ENCODE peak calls at places on chromosome 12, in eight cellular contexts. Z, L, E, H, N, F, Y and I are unnamed samples.

GRCh38 chr12:126210448-126210847 is 1145.2 kb downstream of the AACS start:
- DNase-seq in Z (no peak), L (no peak), E (no peak), H (no peak), N (no peak), F (no peak), Y (no peak), I (no peak)

GRCh38 chr12:2084553-2085296 is 31.9 kb downstream of the CACNA1C start:
- DNase-seq in Z (peak; percentile 65), L (no peak), E (no peak), H (no peak), N (no peak), F (no peak), Y (no peak), I (peak; percentile 60)

GRCh38 chr12:100391856-100392255 is 35.0 kb downstream of the SLC17A8 start:
- DNase-seq in Z (no peak), L (no peak), E (no peak), H (peak; percentile 42), N (peak; percentile 11), F (no peak), Y (no peak), I (no peak)

GRCh38 chr12:78671295-78671694 is 193.3 kb upstream of the SYT1 start:
- DNase-seq in Z (peak; percentile 97), L (no peak), E (no peak), H (no peak), N (no peak), F (no peak), Y (no peak), I (no peak)

GRCh38 chr12:102869571-102869970 is 47.5 kb downstream of the PAH start:
- DNase-seq in Z (no peak), L (no peak), E (no peak), H (no peak), N (no peak), F (no peak), Y (no peak), I (no peak)

GRCh38 chr12:122825773-122826724 is 9.2 kb upstream of the HIP1R start:
- DNase-seq in Z (no peak), L (no peak), E (no peak), H (no peak), N (no peak), F (peak; percentile 59), Y (no peak), I (no peak)

GRCh38 chr12:2884810-2885209 is 5.9 kb upstream of the TULP3 start:
- DNase-seq in Z (no peak), L (no peak), E (no peak), H (no peak), N (no peak), F (no peak), Y (no peak), I (no peak)

GRCh38 chr12:52515927-52516831 is 4.0 kb downstream of the KRT5 start:
- DNase-seq in Z (no peak), L (peak; percentile 37), E (peak; percentile 8), H (no peak), N (no peak), F (no peak), Y (no peak), I (no peak)

GRCh38 chr12:116406529-116406928 is 129.0 kb upstream of the MED13L start:
- DNase-seq in Z (peak; percentile 67), L (no peak), E (peak; percentile 78), H (peak; percentile 69), N (peak; percentile 62), F (peak; percentile 95), Y (peak; percentile 41), I (peak; percentile 68)

GRCh38 chr12:117857632-117858274 is 111.0 kb downstream of the KSR2 start:
- DNase-seq in Z (peak; percentile 40), L (peak; percentile 54), E (peak; percentile 69), H (peak; percentile 45), N (peak; percentile 48), F (no peak), Y (peak; percentile 53), I (peak; percentile 35)

GRCh38 chr12:122371475-122372045 is 50.9 kb downstream of the CLIP1 start:
- DNase-seq in Z (no peak), L (no peak), E (no peak), H (no peak), N (no peak), F (no peak), Y (no peak), I (no peak)

GRCh38 chr12:1117371-1117770 is 126.3 kb downstream of the ERC1 start:
- DNase-seq in Z (no peak), L (no peak), E (no peak), H (no peak), N (no peak), F (no peak), Y (no peak), I (peak; percentile 57)

GRCh38 chr12:127125607-127126259 is 1141.2 kb upstream of the TMEM132C start:
- DNase-seq in Z (peak; percentile 92), L (no peak), E (no peak), H (peak; percentile 14), N (no peak), F (no peak), Y (no peak), I (peak; percentile 88)

GRCh38 chr12:88870000-88870737 is 289.9 kb upstream of the KITLG start:
- DNase-seq in Z (no peak), L (no peak), E (no peak), H (no peak), N (no peak), F (no peak), Y (no peak), I (peak; percentile 37)

GRCh38 chr12:123705935-123706334 is 6.2 kb upstream of the ATP6V0A2 start:
- DNase-seq in Z (no peak), L (no peak), E (peak; percentile 17), H (no peak), N (no peak), F (no peak), Y (no peak), I (peak; percentile 22)

GRCh38 chr12:25995906-25996305 is 37.4 kb downstream of the RASSF8 start:
- DNase-seq in Z (peak; percentile 51), L (no peak), E (no peak), H (no peak), N (no peak), F (no peak), Y (no peak), I (no peak)

GRCh38 chr12:93297032-93297431 is 80.7 kb upstream of the NUDT4 start:
- DNase-seq in Z (no peak), L (no peak), E (no peak), H (no peak), N (no peak), F (no peak), Y (no peak), I (no peak)

GRCh38 chr12:81819991-81820633 is 61.0 kb upstream of the PPFIA2 start:
- DNase-seq in Z (peak; percentile 36), L (no peak), E (no peak), H (no peak), N (no peak), F (no peak), Y (no peak), I (no peak)

GRCh38 chr12:100661300-100661951 is 87.9 kb downstream of the GAS2L3 start:
- DNase-seq in Z (peak; percentile 50), L (no peak), E (no peak), H (no peak), N (no peak), F (no peak), Y (no peak), I (no peak)

GRCh38 chr12:67068204-67068731 is 200.9 kb upstream of the CAND1 start:
- DNase-seq in Z (no peak), L (no peak), E (no peak), H (peak; percentile 13), N (no peak), F (no peak), Y (no peak), I (no peak)

GRCh38 chr12:91577586-91578539 is 395.2 kb upstream of the DCN start:
- DNase-seq in Z (no peak), L (no peak), E (no peak), H (no peak), N (no peak), F (no peak), Y (no peak), I (no peak)

GRCh38 chr12:15631007-15631715 is 158.0 kb downstream of the EPS8 start:
- DNase-seq in Z (no peak), L (no peak), E (no peak), H (no peak), N (no peak), F (no peak), Y (no peak), I (no peak)
- H3K4me3 ChIP-seq in Z (no peak overlapping the region), L (no peak overlapping the region), E (no peak overlapping the region), H (no peak overlapping the region), N (no peak overlapping the region), F (no peak overlapping the region), Y (no peak overlapping the region), I (no peak overlapping the region)

DNA sequence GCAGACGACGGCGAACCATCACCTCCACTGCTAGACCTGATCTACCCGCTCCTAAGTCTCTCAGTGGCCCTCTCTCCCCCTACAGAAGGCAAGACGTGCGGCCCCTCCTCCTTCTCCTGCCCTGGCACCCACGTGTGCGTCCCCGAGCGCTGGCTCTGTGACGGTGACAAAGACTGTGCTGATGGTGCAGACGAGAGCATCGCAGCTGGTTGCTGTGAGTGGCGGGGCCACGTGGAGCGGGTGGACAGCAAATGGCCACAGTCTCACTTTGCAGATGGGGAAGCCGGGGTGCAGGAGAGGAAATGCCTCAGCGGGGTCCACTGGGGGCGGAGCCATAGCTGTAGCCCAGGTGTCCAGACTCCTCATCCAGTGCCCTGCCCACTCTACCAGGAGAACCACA is 21.4 kb upstream of the NXPH4 start:
- DNase-seq in Z (no peak), L (no peak), E (no peak), H (no peak), N (no peak), F (no peak), Y (no peak), I (no peak)
- H3K36me3 ChIP-seq in Z (peaks cover 95% of the 10 kb centered on the region), L (no peaks in the 10 kb centered on the region), E (peaks cover 8% of the 10 kb centered on the region), H (no peaks in the 10 kb centered on the region), N (peaks cover 2% of the 10 kb centered on the region), F (peaks cover 100% of the 10 kb centered on the region), Y (no peaks in the 10 kb centered on the region), I (peaks cover 83% of the 10 kb centered on the region)

GRCh38 chr12:57524814-57525614 is 2.4 kb downstream of the MBD6 start:
- DNase-seq in Z (no peak), L (no peak), E (no peak), H (peak; percentile 26), N (no peak), F (no peak), Y (no peak), I (no peak)
- H3K4me3 ChIP-seq in Z (peak overlapping the region; percentile 9), L (no peak overlapping the region), E (no peak overlapping the region), H (no peak overlapping the region), N (no peak overlapping the region), F (no peak overlapping the region), Y (no peak overlapping the region), I (no peak overlapping the region)

DNA sequence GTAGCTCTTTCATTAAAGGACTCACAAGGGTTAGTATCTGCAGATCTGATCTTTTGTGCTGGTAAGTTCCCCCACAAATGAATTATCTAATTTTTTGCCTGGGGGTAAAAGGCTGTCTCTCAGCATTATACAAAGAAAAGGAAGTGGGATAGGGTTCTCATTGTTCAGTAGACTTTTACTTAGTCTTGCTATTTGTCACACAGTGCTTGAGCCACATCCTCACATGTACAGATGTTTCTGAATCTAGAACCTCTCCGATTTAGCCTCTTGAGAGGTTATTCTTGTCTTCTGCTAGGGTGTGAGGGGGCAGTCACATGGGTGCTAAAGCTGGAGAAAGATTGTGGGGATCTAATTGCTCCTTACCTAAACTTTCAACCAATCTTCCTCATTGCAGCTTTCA is 93.0 kb downstream of the SLC41A2 start:
- DNase-seq in Z (no peak), L (no peak), E (no peak), H (no peak), N (no peak), F (no peak), Y (no peak), I (no peak)
- H3K36me3 ChIP-seq in Z (no peaks in the 10 kb centered on the region), L (no peaks in the 10 kb centered on the region), E (no peaks in the 10 kb centered on the region), H (no peaks in the 10 kb centered on the region), N (peaks cover 4% of the 10 kb centered on the region), F (no peaks in the 10 kb centered on the region), Y (no peaks in the 10 kb centered on the region), I (no peaks in the 10 kb centered on the region)

GRCh38 chr12:46124132-46124847 is 133.9 kb upstream of the SCAF11 start:
- DNase-seq in Z (peak; percentile 46), L (no peak), E (no peak), H (no peak), N (no peak), F (no peak), Y (no peak), I (no peak)
- H3K4me3 ChIP-seq in Z (no peak overlapping the region), L (no peak overlapping the region), E (no peak overlapping the region), H (no peak overlapping the region), N (no peak overlapping the region), F (no peak overlapping the region), Y (no peak overlapping the region), I (no peak overlapping the region)